ENCODE peak calls at places on chromosomes 6 and 20, in four cellular contexts. K is HFF-Myc, Z is heart left ventricle, D is mesothelial cell of epicardium. G is an unnamed sample.

GRCh38 chr6:7939186-7939863 is 28.7 kb upstream of the TXNDC5 start:
- DNase-seq in D (no peak), Z (no peak), K (no peak), G (no peak)

GRCh38 chr6:111469543-111469942 is 13.5 kb downstream of the REV3L start:
- DNase-seq in K (no peak), D (no peak), Z (no peak), G (no peak)

GRCh38 chr6:39227476-39227875 is 1.8 kb downstream of the KCNK5 start:
- DNase-seq in K (no peak), D (no peak), Z (no peak), G (no peak)

GRCh38 chr6:39250507-39250906 is 21.2 kb upstream of the KCNK5 start:
- DNase-seq in Z (no peak), D (no peak), K (no peak), G (no peak)

GRCh38 chr6:9537381-9537780 is 877.5 kb downstream of the TFAP2A start:
- DNase-seq in D (no peak), K (no peak), Z (no peak), G (no peak)

GRCh38 chr6:89970609-89971337 is 76.5 kb downstream of the GJA10 start:
- DNase-seq in K (peak), D (no peak), Z (peak), G (peak)

GRCh38 chr20:62517168-62517567 is 41.4 kb upstream of the GATA5 start:
- DNase-seq in D (no peak), K (no peak), Z (no peak), G (no peak)

GRCh38 chr20:13012886-13013285 is 4.1 kb downstream of the SPTLC3 start:
- DNase-seq in K (no peak), D (no peak), Z (no peak), G (no peak)

GRCh38 chr6:168280899-168281245 is 38.7 kb downstream of the DACT2 start:
- DNase-seq in Z (no peak), D (no peak), K (no peak), G (no peak)

GRCh38 chr6:36998723-36999466 is 6.6 kb upstream of the FGD2 start:
- DNase-seq in Z (no peak), K (no peak), D (no peak), G (no peak)

GRCh38 chr6:163324928-163325784 is 89.4 kb upstream of the QKI start:
- DNase-seq in Z (no peak), D (no peak), K (no peak), G (peak)

GRCh38 chr20:43536041-43536816 is 22.6 kb upstream of the SGK2 start:
- DNase-seq in Z (no peak), D (no peak), K (no peak), G (no peak)

GRCh38 chr20:10476319-10476724 is 41.2 kb downstream of the SLX4IP start:
- DNase-seq in K (no peak), Z (no peak), D (no peak), G (no peak)

GRCh38 chr20:63232235-63233060 is 3.3 kb upstream of the BIRC7 start:
- DNase-seq in Z (no peak), D (no peak), K (peak), G (peak)

GRCh38 chr20:64077876-64078551 is 1.3 kb downstream of the RGS19 start:
- DNase-seq in D (no peak), Z (no peak), K (no peak), G (no peak)

GRCh38 chr6:169145476-169145875 is 108.2 kb downstream of the THBS2 start:
- DNase-seq in K (peak), D (no peak), Z (no peak), G (no peak)

GRCh38 chr6:53011993-53012392 is 16.9 kb upstream of the GSTA4 start:
- DNase-seq in K (no peak), D (no peak), Z (no peak), G (no peak)

GRCh38 chr6:149903938-149904611 is 6.2 kb upstream of the RAET1E start:
- DNase-seq in D (no peak), Z (no peak), K (no peak), G (no peak)

GRCh38 chr20:48458601-48459385 is 369.0 kb downstream of the PREX1 start:
- DNase-seq in D (no peak), K (no peak), Z (no peak), G (no peak)

DNA sequence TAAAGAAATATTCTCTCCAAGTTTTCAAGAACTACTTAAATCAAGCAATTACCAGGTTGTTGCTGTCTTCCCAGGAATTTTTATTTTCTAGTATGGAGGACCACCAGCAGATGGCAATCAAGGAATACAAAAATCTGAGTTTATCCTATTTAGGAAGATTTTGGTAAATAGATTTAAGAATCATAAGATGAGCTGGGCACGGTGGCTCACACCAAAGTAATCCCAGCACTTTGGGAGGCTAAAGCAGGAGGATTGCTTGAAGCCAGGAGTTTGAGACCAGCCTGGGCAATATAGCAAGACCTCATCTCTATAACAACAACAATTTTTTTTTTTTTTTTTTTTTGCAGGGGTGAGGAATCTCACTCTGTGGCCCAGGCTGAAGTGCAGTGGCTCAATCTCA is 19.3 kb upstream of the SEC63 start:
- DNase-seq in Z (no peak), D (no peak), K (no peak), G (no peak)
- TF ChIP-seq CTCF in Z (peak), D (peak), K (peak), G (peak)

DNA sequence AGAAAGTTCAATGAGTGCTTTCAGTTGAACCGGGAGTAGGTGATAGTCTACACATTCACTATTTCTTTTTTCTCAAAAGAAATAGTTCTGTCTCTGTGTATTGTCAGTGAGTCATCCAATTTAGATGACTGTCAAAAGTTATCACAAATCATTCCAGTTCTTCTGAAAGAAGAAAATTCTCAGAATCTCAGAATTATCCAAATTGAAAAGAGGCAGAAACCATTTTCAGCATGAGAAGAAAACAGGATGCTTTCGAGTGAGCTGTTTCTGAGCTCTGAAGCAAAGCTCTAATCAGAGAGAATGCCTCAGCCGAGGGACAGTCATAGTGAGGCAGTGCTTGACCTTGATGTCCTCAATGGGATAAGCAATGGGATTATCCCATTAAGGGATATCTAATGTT is 97.9 kb downstream of the HUS1B start:
- DNase-seq in Z (no peak), K (no peak), D (no peak), G (no peak)
- TF ChIP-seq CTCF in Z (no peak), K (no peak), D (no peak), G (no peak)

GRCh38 chr20:11965602-11966001 is 47.9 kb downstream of the BTBD3 start:
- DNase-seq in K (no peak), Z (no peak), D (no peak), G (no peak)
- TF ChIP-seq CTCF in K (peak), Z (no peak), D (no peak), G (no peak)

GRCh38 chr6:41683460-41684310 is 45.4 kb downstream of the MDFI start:
- DNase-seq in D (peak), K (no peak), Z (peak), G (peak)

GRCh38 chr6:41682966-41683459 is 44.7 kb downstream of the MDFI start:
- DNase-seq in Z (no peak), K (no peak), D (no peak), G (no peak)

GRCh38 chr6:41680182-41680965 is 42.1 kb downstream of the MDFI start:
- DNase-seq in K (no peak), Z (no peak), D (no peak), G (no peak)

GRCh38 chr6:41682497-41682961 is 44.3 kb downstream of the MDFI start:
- DNase-seq in K (no peak), Z (no peak), D (no peak), G (no peak)

GRCh38 chr6:41682056-41682477 is 43.8 kb downstream of the MDFI start:
- DNase-seq in K (peak), D (peak), Z (peak), G (peak)
- TF ChIP-seq CTCF in K (peak), D (peak), Z (peak), G (peak)

GRCh38 chr6:121660277-121660676 is 224.8 kb downstream of the GJA1 start:
- DNase-seq in Z (no peak), K (no peak), D (no peak), G (no peak)
- TF ChIP-seq CTCF in Z (no peak), K (no peak), D (no peak), G (no peak)

GRCh38 chr20:60074276-60074675 is 116.1 kb downstream of the CDH26 start:
- DNase-seq in K (no peak), Z (no peak), D (no peak), G (no peak)

GRCh38 chr20:60073086-60073485 is 114.9 kb downstream of the CDH26 start:
- DNase-seq in Z (no peak), D (no peak), K (no peak), G (no peak)

GRCh38 chr20:60071965-60072364 is 113.7 kb downstream of the CDH26 start:
- DNase-seq in Z (no peak), D (no peak), K (no peak), G (peak)

GRCh38 chr20:60070791-60071190 is 112.6 kb downstream of the CDH26 start:
- DNase-seq in K (no peak), D (no peak), Z (no peak), G (no peak)

DNA sequence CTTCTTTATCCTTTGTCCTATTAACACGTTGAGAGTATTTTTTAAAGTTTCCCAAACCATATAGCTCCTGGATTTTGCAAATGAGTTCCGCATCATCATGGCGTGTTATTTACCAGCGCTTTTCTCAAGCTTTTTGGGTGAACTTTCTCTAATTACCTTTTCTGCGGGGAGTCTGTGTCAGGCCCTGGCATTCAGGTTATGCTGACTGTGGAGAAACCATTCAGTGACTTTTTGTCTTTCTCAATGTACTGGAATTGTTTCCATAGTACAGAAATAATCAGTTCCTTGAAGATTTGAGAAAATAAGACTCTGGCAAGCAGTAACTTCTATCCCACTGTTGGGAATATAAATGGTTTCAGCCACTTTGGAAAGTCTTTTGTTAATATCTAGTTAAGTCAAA is 115.3 kb downstream of the CDH26 start:
- DNase-seq in Z (no peak), D (no peak), K (no peak), G (no peak)
- TF ChIP-seq CTCF in Z (no peak), D (no peak), K (no peak), G (no peak)

GRCh38 chr20:50340586-50340985 is 150.0 kb downstream of the CEBPB start:
- DNase-seq in D (no peak), Z (no peak), K (no peak), G (no peak)

GRCh38 chr20:50339196-50339901 is 148.7 kb downstream of the CEBPB start:
- DNase-seq in Z (no peak), D (no peak), K (no peak), G (peak)

GRCh38 chr20:50336631-50337030 is 146.0 kb downstream of the CEBPB start:
- DNase-seq in K (no peak), Z (no peak), D (no peak), G (no peak)

GRCh38 chr20:50337521-50338466 is 147.2 kb downstream of the CEBPB start:
- DNase-seq in Z (no peak), D (no peak), K (no peak), G (no peak)

GRCh38 chr20:50338479-50339195 is 148.0 kb downstream of the CEBPB start:
- DNase-seq in D (no peak), K (no peak), Z (peak), G (peak)
- TF ChIP-seq CTCF in D (no peak), K (no peak), Z (no peak), G (no peak)

G was measured in astrocyte of the cerebellum.